ENCODE peak calls at places on chromosome 20, in five cellular contexts. E is uterus, Y is trophoblast cell, Z is stomach, A is hepatocyte. D is an unnamed sample.
A peak's percentile ranks its signal among the peaks of the same experiment; 100 is the strongest.

GRCh38 chr20:14067631-14068030 is 72.3 kb downstream of the MACROD2 start:
- DNase-seq in E (no peak), Y (no peak), Z (no peak), A (no peak), D (no peak)

GRCh38 chr20:63178889-63179751 is 36.8 kb downstream of the YTHDF1 start:
- DNase-seq in E (no peak), Y (peak; percentile 36), Z (peak; percentile 36), A (peak; percentile 55), D (no peak)

GRCh38 chr20:11098888-11099287 is 425.1 kb upstream of the JAG1 start:
- DNase-seq in E (no peak), Y (peak; percentile 13), Z (no peak), A (no peak), D (no peak)

GRCh38 chr20:3826420-3826819 is 6.1 kb downstream of the AP5S1 start:
- DNase-seq in E (no peak), Y (no peak), Z (no peak), A (no peak), D (no peak)

GRCh38 chr20:8394308-8394945 is 262.4 kb downstream of the PLCB1 start:
- DNase-seq in E (no peak), Y (peak; percentile 38), Z (no peak), A (no peak), D (no peak)

GRCh38 chr20:6705106-6705766 is 62.2 kb upstream of the BMP2 start:
- DNase-seq in E (no peak), Y (no peak), Z (no peak), A (no peak), D (no peak)

GRCh38 chr20:4509825-4510522 is 211.7 kb upstream of the PRND start:
- DNase-seq in E (no peak), Y (no peak), Z (no peak), A (no peak), D (no peak)

GRCh38 chr20:22723659-22724058 is 139.3 kb upstream of the FOXA2 start:
- DNase-seq in E (no peak), Y (no peak), Z (no peak), A (no peak), D (no peak)

GRCh38 chr20:56257604-56258003 is 9.1 kb downstream of the MC3R start:
- DNase-seq in E (no peak), Y (peak; percentile 47), Z (no peak), A (no peak), D (no peak)

GRCh38 chr20:52340036-52340634 is 148.6 kb upstream of the ZFP64 start:
- DNase-seq in E (no peak), Y (peak; percentile 4), Z (no peak), A (no peak), D (no peak)

GRCh38 chr20:63475209-63475608 is 2.8 kb upstream of the KCNQ2 start:
- DNase-seq in E (no peak), Y (peak; percentile 5), Z (no peak), A (peak; percentile 60), D (no peak)

GRCh38 chr20:63737940-63738686 is 1.5 kb upstream of the SLC2A4RG start:
- DNase-seq in E (peak; percentile 35), Y (peak; percentile 35), Z (no peak), A (peak; percentile 63), D (no peak)

GRCh38 chr20:57667924-57668782 is 41.7 kb downstream of the PMEPA1 start:
- DNase-seq in E (no peak), Y (peak; percentile 62), Z (peak; percentile 62), A (no peak), D (no peak)

GRCh38 chr20:11769825-11770224 is 147.9 kb upstream of the BTBD3 start:
- DNase-seq in E (no peak), Y (no peak), Z (no peak), A (no peak), D (no peak)

GRCh38 chr20:62254021-62254724 is 15.9 kb downstream of the OSBPL2 start:
- DNase-seq in E (no peak), Y (no peak), Z (no peak), A (no peak), D (no peak)

GRCh38 chr20:34829191-34829590 is 3.7 kb upstream of the NCOA6 start:
- DNase-seq in E (no peak), Y (no peak), Z (no peak), A (no peak), D (no peak)

GRCh38 chr20:35055445-35056276 is 36.9 kb downstream of the TRPC4AP start:
- DNase-seq in E (no peak), Y (no peak), Z (no peak), A (no peak), D (no peak)

GRCh38 chr20:61529354-61529753 is 277.3 kb downstream of the CDH4 start:
- DNase-seq in E (no peak), Y (no peak), Z (no peak), A (no peak), D (no peak)

GRCh38 chr20:14984305-14984704 is 646.9 kb upstream of the FLRT3 start:
- DNase-seq in E (no peak), Y (no peak), Z (no peak), A (no peak), D (no peak)

GRCh38 chr20:8209061-8209460 is 77.0 kb downstream of the PLCB1 start:
- DNase-seq in E (no peak), Y (peak; percentile 16), Z (no peak), A (no peak), D (no peak)

GRCh38 chr20:23037017-23037481 is 1.9 kb downstream of the SSTR4 start:
- DNase-seq in E (no peak), Y (no peak), Z (no peak), A (no peak), D (no peak)

GRCh38 chr20:10783660-10784336 is 110.0 kb upstream of the JAG1 start:
- DNase-seq in E (no peak), Y (no peak), Z (no peak), A (peak; percentile 47), D (no peak)

GRCh38 chr20:57474191-57474590 is 50.7 kb downstream of the CTCFL start:
- DNase-seq in E (no peak), Y (no peak), Z (no peak), A (no peak), D (no peak)

GRCh38 chr20:58800134-58800650 is 50.5 kb downstream of the GNAS-AS1 start:
- DNase-seq in E (no peak), Y (no peak), Z (no peak), A (no peak), D (no peak)

GRCh38 chr20:63106108-63106764 is 99.5 kb upstream of the BHLHE23 start:
- DNase-seq in E (peak; percentile 37), Y (no peak), Z (peak; percentile 89), A (no peak), D (peak; percentile 19)

GRCh38 chr20:53220482-53221307 is 248.5 kb downstream of the TSHZ2 start:
- DNase-seq in E (no peak), Y (peak; percentile 74), Z (no peak), A (no peak), D (no peak)

GRCh38 chr20:4246428-4246827 is 231.1 kb upstream of the RNF24 start:
- DNase-seq in E (no peak), Y (no peak), Z (no peak), A (no peak), D (no peak)

GRCh38 chr20:63552481-63553249 is 1.3 kb upstream of the FNDC11 start:
- DNase-seq in E (no peak), Y (no peak), Z (no peak), A (no peak), D (no peak)

GRCh38 chr20:4113996-4114603 is 98.7 kb upstream of the RNF24 start:
- DNase-seq in E (no peak), Y (no peak), Z (no peak), A (no peak), D (no peak)

GRCh38 chr20:62571667-62572344 is 70.5 kb upstream of the SLCO4A1 start:
- DNase-seq in E (no peak), Y (no peak), Z (no peak), A (no peak), D (no peak)

GRCh38 chr20:6169251-6169650 is 46.4 kb upstream of the FERMT1 start:
- DNase-seq in E (no peak), Y (peak; percentile 72), Z (no peak), A (peak; percentile 11), D (no peak)

GRCh38 chr20:24668791-24669190 is 199.4 kb downstream of the SYNDIG1 start:
- DNase-seq in E (no peak), Y (no peak), Z (no peak), A (no peak), D (no peak)
- H3K4me1 ChIP-seq in E (no peaks in the 10 kb centered on the region), Y (peaks cover 5% of the 10 kb centered on the region), Z (no peaks in the 10 kb centered on the region), A (no peaks in the 10 kb centered on the region), D (no peaks in the 10 kb centered on the region)

DNA sequence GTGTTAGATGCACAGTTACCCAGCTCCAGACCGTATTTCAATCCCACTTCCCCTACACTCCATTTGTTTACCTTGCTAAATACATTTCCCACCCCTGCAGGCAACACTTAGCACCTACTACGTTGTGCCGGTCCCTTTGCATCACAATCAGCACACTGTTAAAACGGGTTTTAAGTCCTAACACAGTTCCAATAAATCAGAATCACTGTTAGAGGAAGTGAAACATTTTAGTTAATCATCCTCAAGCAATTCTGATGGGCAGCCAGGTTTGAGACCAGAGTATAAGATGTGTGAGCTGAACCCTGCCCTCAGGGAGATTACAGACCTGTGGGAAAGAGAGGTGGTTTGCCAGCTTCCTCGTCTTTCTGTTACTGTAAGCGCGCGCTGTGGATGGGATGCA is 3.0 kb downstream of the ZCCHC3 start:
- DNase-seq in E (no peak), Y (no peak), Z (no peak), A (no peak), D (no peak)
- H3K4me3 ChIP-seq in E (no peak overlapping the region), Y (no peak overlapping the region), Z (peak overlapping the region; percentile 81), A (peak overlapping the region; percentile 92), D (no peak overlapping the region)

DNA sequence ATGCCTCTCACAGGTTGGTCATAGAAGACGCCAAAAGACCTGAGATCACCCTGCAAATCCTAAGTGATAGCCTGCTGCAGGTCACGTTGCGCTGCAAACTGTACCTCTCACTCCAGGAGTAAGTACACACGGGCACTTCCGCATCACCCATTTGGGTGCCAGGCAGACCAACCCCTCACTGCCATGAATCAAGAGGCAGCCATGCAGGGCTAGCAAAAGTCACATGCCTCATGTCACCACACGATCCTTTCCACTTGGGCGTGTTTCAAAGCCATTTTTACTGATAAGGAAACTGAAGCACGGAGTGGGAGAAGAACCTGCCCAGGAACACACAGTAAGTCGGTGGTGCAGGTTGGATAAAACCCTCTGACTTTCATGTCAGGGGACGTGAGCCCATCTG is 37.0 kb downstream of the BPIFB1 start:
- DNase-seq in E (no peak), Y (no peak), Z (no peak), A (no peak), D (no peak)
- H3K27me3 ChIP-seq in E (no peaks in the 10 kb centered on the region), Y (no peaks in the 10 kb centered on the region), Z (peaks cover 2% of the 10 kb centered on the region), A (peaks cover 17% of the 10 kb centered on the region), D (no peaks in the 10 kb centered on the region)

DNA sequence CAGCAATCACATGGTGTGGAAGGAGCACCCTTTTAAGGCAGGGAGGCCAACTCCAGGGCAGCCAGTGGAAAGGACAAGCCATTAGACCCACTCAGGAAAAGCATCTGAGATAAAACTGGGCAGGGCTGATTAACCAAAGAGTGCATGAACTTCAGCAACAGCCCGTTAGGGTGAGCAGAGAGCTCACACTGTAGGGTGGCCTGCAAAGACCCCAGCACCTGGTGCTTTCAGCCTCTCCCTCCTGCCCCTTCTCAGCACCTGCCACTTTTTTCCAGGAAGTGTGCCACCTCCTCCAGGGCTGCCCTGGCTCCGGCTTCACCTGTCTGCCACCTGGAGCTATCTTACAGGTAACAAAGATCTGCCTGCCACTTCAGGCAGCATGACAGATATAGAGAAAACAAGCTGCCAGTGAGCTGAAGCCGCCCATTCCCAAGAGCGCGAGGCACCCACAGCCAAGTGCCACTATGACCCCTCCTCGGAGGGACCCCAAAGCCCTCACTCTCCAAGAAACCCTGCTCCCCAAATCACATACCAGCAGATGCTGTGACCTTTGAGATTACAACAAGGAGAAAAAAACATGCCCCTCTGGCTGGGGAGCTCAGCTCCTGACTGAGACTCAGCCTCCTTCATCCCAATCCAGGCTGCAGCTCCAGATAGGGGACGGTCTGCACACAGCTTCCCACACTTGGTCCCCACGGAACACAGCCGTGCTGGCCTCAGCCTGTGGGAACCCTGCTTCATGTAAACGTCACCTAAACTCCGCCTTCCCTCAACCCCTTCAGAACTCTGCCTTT is 71.2 kb downstream of the ABHD12 start:
- DNase-seq in E (no peak), Y (no peak), Z (peak; percentile 22), A (no peak), D (no peak)
- H3K4me1 ChIP-seq in E (no peaks in the 10 kb centered on the region), Y (peaks cover 11% of the 10 kb centered on the region), Z (peaks cover 13% of the 10 kb centered on the region), A (no peaks in the 10 kb centered on the region), D (no peaks in the 10 kb centered on the region)